ENCODE peak calls at places on chromosome 1, in eight cellular contexts. X, F, Q, P, D, J, C and I are unnamed samples.
A peak's percentile ranks its signal among the peaks of the same experiment; 100 is the strongest.

GRCh38 chr1:6287431-6287886 is 26.6 kb upstream of the GPR153 start:
- DNase-seq in X (no peak), F (no peak), Q (no peak), P (no peak), D (no peak), J (no peak), C (no peak), I (no peak)

GRCh38 chr1:43565600-43566360 is 35.1 kb downstream of the PTPRF start:
- DNase-seq in X (no peak), F (peak; percentile 95), Q (peak; percentile 67), P (peak; percentile 77), D (peak; percentile 66), J (peak; percentile 88), C (peak; percentile 35), I (no peak)

GRCh38 chr1:46405204-46405555 is 11.1 kb downstream of the FAAH start:
- DNase-seq in X (no peak), F (no peak), Q (no peak), P (no peak), D (no peak), J (no peak), C (no peak), I (no peak)

GRCh38 chr1:198245379-198245778 is 88.6 kb downstream of the NEK7 start:
- DNase-seq in X (no peak), F (no peak), Q (no peak), P (no peak), D (no peak), J (no peak), C (no peak), I (no peak)

GRCh38 chr1:115495603-115496002 is 146.2 kb upstream of the VANGL1 start:
- DNase-seq in X (no peak), F (no peak), Q (no peak), P (no peak), D (no peak), J (no peak), C (no peak), I (no peak)

GRCh38 chr1:93304716-93305138 is 41.0 kb upstream of the DR1 start:
- DNase-seq in X (no peak), F (peak; percentile 63), Q (no peak), P (peak; percentile 53), D (peak; percentile 47), J (no peak), C (no peak), I (peak; percentile 69)

GRCh38 chr1:71002706-71003105 is 44.9 kb downstream of the PTGER3 start:
- DNase-seq in X (no peak), F (no peak), Q (no peak), P (no peak), D (no peak), J (no peak), C (no peak), I (no peak)

GRCh38 chr1:154014154-154014910 is 23.8 kb downstream of the RPS27 start:
- DNase-seq in X (no peak), F (no peak), Q (no peak), P (no peak), D (no peak), J (no peak), C (no peak), I (no peak)

GRCh38 chr1:160090760-160091159 is 7.7 kb downstream of the IGSF8 start:
- DNase-seq in X (no peak), F (no peak), Q (no peak), P (no peak), D (no peak), J (no peak), C (no peak), I (no peak)

GRCh38 chr1:9852410-9853301 is 28.9 kb upstream of the CLSTN1 start:
- DNase-seq in X (no peak), F (peak; percentile 68), Q (no peak), P (no peak), D (no peak), J (no peak), C (no peak), I (no peak)

GRCh38 chr1:44862829-44863406 is 19.9 kb upstream of the PTCH2 start:
- DNase-seq in X (no peak), F (no peak), Q (no peak), P (no peak), D (peak; percentile 10), J (no peak), C (no peak), I (no peak)

GRCh38 chr1:17551755-17552234 is 12.3 kb downstream of the ARHGEF10L start:
- DNase-seq in X (no peak), F (peak; percentile 89), Q (no peak), P (peak; percentile 45), D (no peak), J (peak; percentile 90), C (no peak), I (no peak)

GRCh38 chr1:61082336-61083013 is at the start of gene NFIA:
- DNase-seq in X (no peak), F (peak; percentile 81), Q (peak; percentile 67), P (peak; percentile 76), D (peak; percentile 62), J (peak; percentile 80), C (peak; percentile 25), I (peak; percentile 79)

GRCh38 chr1:15214507-15214906 is 32.5 kb upstream of the FHAD1 start:
- DNase-seq in X (no peak), F (no peak), Q (no peak), P (no peak), D (no peak), J (peak; percentile 90), C (peak; percentile 50), I (no peak)

GRCh38 chr1:82836246-82836645 is 1035.5 kb downstream of the ADGRL2 start:
- DNase-seq in X (no peak), F (no peak), Q (no peak), P (no peak), D (no peak), J (no peak), C (no peak), I (no peak)

GRCh38 chr1:5273280-5274003 is 619.0 kb downstream of the AJAP1 start:
- DNase-seq in X (no peak), F (no peak), Q (no peak), P (no peak), D (no peak), J (no peak), C (no peak), I (no peak)

GRCh38 chr1:163604391-163604790 is 282.6 kb downstream of the NUF2 start:
- DNase-seq in X (no peak), F (no peak), Q (no peak), P (no peak), D (no peak), J (no peak), C (no peak), I (no peak)

GRCh38 chr1:53324321-53324720 is 3.5 kb downstream of the LRP8 start:
- DNase-seq in X (no peak), F (no peak), Q (peak; percentile 42), P (no peak), D (no peak), J (peak; percentile 35), C (no peak), I (no peak)
- H3K4me3 ChIP-seq in X (no peak overlapping the region), F (no peak overlapping the region), Q (no peak overlapping the region), P (no peak overlapping the region), D (no peak overlapping the region), J (no peak overlapping the region), C (no peak overlapping the region), I (no peak overlapping the region)

DNA sequence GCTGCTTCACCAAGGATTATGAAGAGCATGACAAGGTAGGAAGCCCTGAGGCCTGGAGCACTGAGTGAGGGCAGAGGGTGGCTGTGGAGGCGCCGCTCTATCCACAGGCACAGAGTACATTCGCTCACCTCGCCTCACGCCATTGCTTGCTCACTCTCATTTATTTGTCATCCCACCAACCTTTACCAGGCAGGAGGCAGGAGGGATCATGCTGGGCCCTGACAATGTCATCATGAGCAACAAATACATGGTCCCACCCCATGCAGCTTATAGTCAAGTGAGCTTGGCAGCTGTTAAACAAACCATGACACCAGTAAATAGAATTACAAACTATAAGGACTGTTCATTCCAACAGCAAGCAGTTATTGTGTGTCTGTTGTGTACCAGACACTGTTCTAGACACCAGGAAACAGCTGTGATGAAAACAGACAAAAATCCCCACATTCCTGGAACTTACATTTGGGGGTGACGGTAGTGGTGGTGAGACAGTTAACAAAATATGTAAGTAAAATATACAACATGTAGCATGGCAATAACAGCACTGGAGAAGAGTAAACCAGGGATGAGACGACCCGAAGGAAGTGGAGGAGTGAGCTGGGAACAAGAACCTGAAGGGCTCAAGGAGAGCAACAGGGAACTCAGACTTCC is 6.9 kb downstream of the CSF1 start:
- DNase-seq in X (no peak), F (no peak), Q (no peak), P (no peak), D (no peak), J (no peak), C (no peak), I (no peak)
- H3K36me3 ChIP-seq in X (peaks cover 27% of the 10 kb centered on the region), F (peaks cover 32% of the 10 kb centered on the region), Q (peaks cover 83% of the 10 kb centered on the region), P (no peaks in the 10 kb centered on the region), D (no peaks in the 10 kb centered on the region), J (peaks cover 14% of the 10 kb centered on the region), C (no peaks in the 10 kb centered on the region), I (peaks cover 78% of the 10 kb centered on the region)

GRCh38 chr1:156445789-156446263 is 54.7 kb downstream of the MEF2D start:
- DNase-seq in X (peak; percentile 48), F (peak; percentile 87), Q (peak; percentile 84), P (peak; percentile 85), D (peak; percentile 69), J (peak; percentile 87), C (peak; percentile 62), I (no peak)
- TF ChIP-seq CTCF in X (peak; percentile 98), F (peak; percentile 96), Q (peak; percentile 95), P (peak; percentile 92), D (peak; percentile 99), J (peak; percentile 97), C (peak; percentile 87), I (peak; percentile 93)

GRCh38 chr1:200892958-200893357 is 1.7 kb upstream of the INAVA start:
- DNase-seq in X (no peak), F (no peak), Q (no peak), P (no peak), D (peak; percentile 67), J (no peak), C (no peak), I (no peak)
- H3K4me3 ChIP-seq in X (no peak overlapping the region), F (no peak overlapping the region), Q (no peak overlapping the region), P (no peak overlapping the region), D (peak overlapping the region; percentile 79), J (no peak overlapping the region), C (no peak overlapping the region), I (no peak overlapping the region)

GRCh38 chr1:111736548-111737215 is 2.5 kb downstream of the INKA2 start:
- DNase-seq in X (no peak), F (no peak), Q (no peak), P (no peak), D (no peak), J (peak; percentile 81), C (no peak), I (peak; percentile 64)

GRCh38 chr1:111735321-111735720 is 3.9 kb downstream of the INKA2 start:
- DNase-seq in X (no peak), F (no peak), Q (no peak), P (no peak), D (no peak), J (no peak), C (no peak), I (no peak)

GRCh38 chr1:111737216-111738132 is 1.7 kb downstream of the INKA2 start:
- DNase-seq in X (no peak), F (no peak), Q (no peak), P (no peak), D (no peak), J (no peak), C (no peak), I (no peak)

GRCh38 chr1:111734426-111734825 is 4.8 kb downstream of the INKA2 start:
- DNase-seq in X (no peak), F (no peak), Q (no peak), P (no peak), D (no peak), J (no peak), C (no peak), I (peak; percentile 48)

GRCh38 chr1:111735858-111736544 is 3.2 kb downstream of the INKA2 start:
- DNase-seq in X (no peak), F (no peak), Q (no peak), P (no peak), D (no peak), J (no peak), C (no peak), I (no peak)
- H3K36me3 ChIP-seq in X (peaks cover 3% of the 10 kb centered on the region), F (no peaks in the 10 kb centered on the region), Q (no peaks in the 10 kb centered on the region), P (no peaks in the 10 kb centered on the region), D (no peaks in the 10 kb centered on the region), J (no peaks in the 10 kb centered on the region), C (no peaks in the 10 kb centered on the region), I (no peaks in the 10 kb centered on the region)